ENCODE peak calls at places on chromosome 7, in nine cellular contexts. F, R, U, C, O, L, K, B and Y are unnamed samples.

GRCh38 chr7:47576031-47576908 is 5.6 kb downstream of the TNS3 start:
- DNase-seq in F (no peak), R (no peak), U (peak; percentile 85), C (no peak), O (peak; percentile 80), L (no peak), K (peak; percentile 13), B (peak; percentile 88), Y (peak; percentile 52)

GRCh38 chr7:44279731-44280505 is 45.5 kb downstream of the CAMK2B start:
- DNase-seq in F (no peak), R (no peak), U (no peak), C (no peak), O (no peak), L (no peak), K (no peak), B (peak; percentile 73), Y (no peak)

GRCh38 chr7:82330706-82331220 is 112.8 kb downstream of the CACNA2D1 start:
- DNase-seq in F (no peak), R (no peak), U (no peak), C (no peak), O (no peak), L (no peak), K (no peak), B (no peak), Y (no peak)

GRCh38 chr7:90605055-90605454 is 8.9 kb downstream of the CDK14 start:
- DNase-seq in F (peak; percentile 67), R (no peak), U (no peak), C (no peak), O (no peak), L (no peak), K (no peak), B (no peak), Y (peak; percentile 80)

GRCh38 chr7:111982804-111983203 is 223.4 kb downstream of the DOCK4 start:
- DNase-seq in F (no peak), R (peak; percentile 10), U (no peak), C (no peak), O (no peak), L (no peak), K (no peak), B (no peak), Y (no peak)

GRCh38 chr7:123712619-123713018 is 36.2 kb downstream of the WASL start:
- DNase-seq in F (no peak), R (peak; percentile 30), U (no peak), C (no peak), O (peak; percentile 50), L (no peak), K (peak; percentile 47), B (no peak), Y (no peak)

GRCh38 chr7:127347567-127348246 is 44.8 kb downstream of the ZNF800 start:
- DNase-seq in F (peak; percentile 73), R (peak; percentile 10), U (peak; percentile 78), C (peak; percentile 43), O (peak; percentile 87), L (peak; percentile 48), K (peak; percentile 92), B (peak; percentile 88), Y (no peak)

GRCh38 chr7:87445897-87446296 is 29.6 kb downstream of the ABCB4 start:
- DNase-seq in F (no peak), R (no peak), U (no peak), C (no peak), O (no peak), L (no peak), K (no peak), B (no peak), Y (no peak)

GRCh38 chr7:123782071-123782798 is 33.4 kb upstream of the WASL start:
- DNase-seq in F (no peak), R (no peak), U (peak; percentile 40), C (no peak), O (no peak), L (no peak), K (no peak), B (no peak), Y (no peak)

GRCh38 chr7:106608664-106609063 is 52.3 kb downstream of the CCDC71L start:
- DNase-seq in F (no peak), R (no peak), U (peak; percentile 11), C (no peak), O (no peak), L (no peak), K (no peak), B (no peak), Y (no peak)

GRCh38 chr7:45596665-45597095 is 22.5 kb downstream of the ADCY1 start:
- DNase-seq in F (no peak), R (no peak), U (no peak), C (no peak), O (no peak), L (no peak), K (no peak), B (peak; percentile 23), Y (no peak)

GRCh38 chr7:131921016-131921415 is 364.6 kb upstream of the PODXL start:
- DNase-seq in F (no peak), R (no peak), U (no peak), C (no peak), O (no peak), L (no peak), K (peak; percentile 28), B (no peak), Y (no peak)

GRCh38 chr7:20238754-20239324 is 21.7 kb upstream of the MACC1 start:
- DNase-seq in F (no peak), R (no peak), U (peak; percentile 47), C (peak; percentile 42), O (no peak), L (no peak), K (no peak), B (no peak), Y (no peak)

GRCh38 chr7:102451371-102452054 is 13.2 kb downstream of the ALKBH4 start:
- DNase-seq in F (peak; percentile 53), R (no peak), U (no peak), C (no peak), O (no peak), L (no peak), K (peak; percentile 33), B (no peak), Y (no peak)

GRCh38 chr7:158289761-158290523 is 297.7 kb downstream of the PTPRN2 start:
- DNase-seq in F (no peak), R (no peak), U (no peak), C (no peak), O (no peak), L (no peak), K (no peak), B (peak; percentile 38), Y (no peak)